ENCODE peak calls at places on chromosome 13, in seven cellular contexts. V, W, C, Q, I, G and A are unnamed samples.

GRCh38 chr13:32134241-32134801 is 102.7 kb downstream of the FRY start:
- DNase-seq in W (no peak), G (no peak), C (no peak), V (no peak), I (no peak), Q (no peak), A (no peak)

GRCh38 chr13:45691251-45691650 is 10.9 kb upstream of the CBY2 start:
- DNase-seq in W (no peak), I (no peak), Q (no peak), G (no peak), V (no peak), C (no peak), A (no peak)

GRCh38 chr13:64164435-64164834 is 2748.8 kb upstream of the PCDH20 start:
- DNase-seq in C (no peak), Q (no peak), G (no peak), W (no peak), I (peak; percentile 47), V (no peak), A (no peak)

GRCh38 chr13:109400192-109400591 is 386.2 kb downstream of the IRS2 start:
- DNase-seq in W (peak; percentile 30), Q (no peak), G (peak; percentile 34), V (no peak), I (no peak), C (no peak), A (no peak)

GRCh38 chr13:79108914-79109643 is 297.0 kb downstream of the RBM26 start:
- DNase-seq in Q (no peak), I (no peak), G (no peak), C (peak; percentile 65), W (no peak), V (no peak), A (no peak)

GRCh38 chr13:111270126-111270525 is 50.3 kb upstream of the TEX29 start:
- DNase-seq in G (peak; percentile 38), Q (no peak), V (no peak), I (peak; percentile 45), C (no peak), W (no peak), A (no peak)

GRCh38 chr13:40069173-40070044 is 413.9 kb downstream of the COG6 start:
- DNase-seq in I (peak; percentile 93), V (peak; percentile 35), W (peak; percentile 88), G (peak; percentile 91), C (peak; percentile 39), Q (peak; percentile 14), A (peak; percentile 72)

GRCh38 chr13:98978280-98978679 is 416 bp upstream of the DOCK9 start:
- DNase-seq in W (peak; percentile 39), V (no peak), Q (peak; percentile 61), I (no peak), G (no peak), C (no peak), A (no peak)

GRCh38 chr13:110705356-110705825 is 525 bp downstream of the CARS2 start:
- DNase-seq in V (no peak), W (no peak), I (peak; percentile 51), G (no peak), Q (no peak), C (no peak), A (no peak)

GRCh38 chr13:60583911-60584753 is 187.1 kb downstream of the TDRD3 start:
- DNase-seq in C (no peak), G (no peak), I (no peak), Q (no peak), V (no peak), W (peak; percentile 80), A (no peak)

GRCh38 chr13:31421756-31422155 is 222.0 kb downstream of the B3GLCT start:
- DNase-seq in Q (no peak), C (no peak), W (no peak), G (no peak), V (no peak), I (no peak), A (no peak)

GRCh38 chr13:100088648-100089601 is at the start of gene PCCA:
- DNase-seq in Q (peak; percentile 100), G (peak; percentile 93), C (peak; percentile 69), I (peak; percentile 97), W (peak; percentile 95), V (peak; percentile 39), A (peak; percentile 85)

GRCh38 chr13:27269114-27269665 is 1.4 kb upstream of the RASL11A start:
- DNase-seq in V (no peak), I (no peak), W (no peak), C (no peak), Q (no peak), G (no peak), A (no peak)

GRCh38 chr13:97108535-97108910 is 113.6 kb upstream of the MBNL2 start:
- DNase-seq in I (peak; percentile 84), Q (peak; percentile 37), W (peak; percentile 82), C (no peak), V (no peak), G (no peak), A (no peak)

GRCh38 chr13:58869566-58869965 is 1238.0 kb downstream of the PCDH17 start:
- DNase-seq in C (no peak), G (no peak), W (no peak), V (no peak), Q (no peak), I (no peak), A (no peak)

GRCh38 chr13:26558912-26559485 is 1.5 kb downstream of the WASF3 start:
- DNase-seq in G (no peak), V (no peak), Q (no peak), W (peak; percentile 14), I (no peak), C (no peak), A (no peak)